ENCODE peak calls at places on chromosomes 13 and 19, in five cellular contexts. One of them, this sample, is unnamed.

GRCh38 chr19:9792191-9793050 is 23.9 kb upstream of the ZNF846 start:
- DNase-seq in iPS DF 19.7: peak; percentile 76
- DNase-seq in activated gamma-delta T cell treated with Interleukin-2 at 50 U/mL for 16 hours: peak; percentile 94
- DNase-seq in EL: peak; percentile 91
- DNase-seq in ureter: peak; percentile 96
- DNase-seq in this sample: peak; percentile 94

GRCh38 chr13:73090116-73090811 is 31.5 kb downstream of the KLF5 start:
- DNase-seq in activated gamma-delta T cell treated with Interleukin-2 at 50 U/mL for 16 hours: no peak
- DNase-seq in iPS DF 19.7: peak; percentile 72
- DNase-seq in ureter: no peak
- DNase-seq in EL: peak; percentile 88
- DNase-seq in this sample: peak; percentile 59

GRCh38 chr19:51542699-51543098 is 11.2 kb upstream of the SIGLEC6 start:
- DNase-seq in EL: no peak
- DNase-seq in ureter: no peak
- DNase-seq in activated gamma-delta T cell treated with Interleukin-2 at 50 U/mL for 16 hours: no peak
- DNase-seq in iPS DF 19.7: no peak
- DNase-seq in this sample: no peak

GRCh38 chr13:107450931-107451330 is 764.4 kb downstream of the LIG4 start:
- DNase-seq in ureter: peak; percentile 44
- DNase-seq in EL: peak; percentile 12
- DNase-seq in activated gamma-delta T cell treated with Interleukin-2 at 50 U/mL for 16 hours: no peak
- DNase-seq in iPS DF 19.7: no peak
- DNase-seq in this sample: no peak

GRCh38 chr13:93080587-93080986 is 146.0 kb upstream of the GPC6 start:
- DNase-seq in activated gamma-delta T cell treated with Interleukin-2 at 50 U/mL for 16 hours: no peak
- DNase-seq in EL: peak; percentile 8
- DNase-seq in ureter: no peak
- DNase-seq in iPS DF 19.7: no peak
- DNase-seq in this sample: no peak

GRCh38 chr13:42277618-42278276 is 5.8 kb downstream of the AKAP11 start:
- DNase-seq in ureter: no peak
- DNase-seq in activated gamma-delta T cell treated with Interleukin-2 at 50 U/mL for 16 hours: no peak
- DNase-seq in iPS DF 19.7: no peak
- DNase-seq in EL: no peak
- DNase-seq in this sample: no peak

GRCh38 chr13:37534181-37534580 is 64.4 kb downstream of the POSTN start:
- DNase-seq in activated gamma-delta T cell treated with Interleukin-2 at 50 U/mL for 16 hours: no peak
- DNase-seq in ureter: no peak
- DNase-seq in iPS DF 19.7: no peak
- DNase-seq in EL: peak; percentile 60
- DNase-seq in this sample: no peak

GRCh38 chr19:33819875-33820781 is 23.5 kb downstream of the KCTD15 start:
- DNase-seq in iPS DF 19.7: no peak
- DNase-seq in EL: peak; percentile 76
- DNase-seq in activated gamma-delta T cell treated with Interleukin-2 at 50 U/mL for 16 hours: peak; percentile 13
- DNase-seq in ureter: peak; percentile 91
- DNase-seq in this sample: no peak

GRCh38 chr19:12983561-12984142 is 11.6 kb upstream of the NFIX start:
- DNase-seq in EL: peak; percentile 71
- DNase-seq in iPS DF 19.7: no peak
- DNase-seq in activated gamma-delta T cell treated with Interleukin-2 at 50 U/mL for 16 hours: peak; percentile 78
- DNase-seq in ureter: peak; percentile 78
- DNase-seq in this sample: peak; percentile 33

GRCh38 chr19:33238750-33239149 is 13.1 kb upstream of the SLC7A10 start:
- DNase-seq in iPS DF 19.7: no peak
- DNase-seq in activated gamma-delta T cell treated with Interleukin-2 at 50 U/mL for 16 hours: no peak
- DNase-seq in EL: no peak
- DNase-seq in ureter: no peak
- DNase-seq in this sample: no peak

GRCh38 chr19:51020988-51021651 is 1.6 kb upstream of the KLK10 start:
- DNase-seq in activated gamma-delta T cell treated with Interleukin-2 at 50 U/mL for 16 hours: no peak
- DNase-seq in ureter: no peak
- DNase-seq in iPS DF 19.7: no peak
- DNase-seq in EL: peak; percentile 46
- DNase-seq in this sample: no peak

GRCh38 chr13:111043575-111043982 is 71.5 kb upstream of the ARHGEF7 start:
- DNase-seq in ureter: no peak
- DNase-seq in activated gamma-delta T cell treated with Interleukin-2 at 50 U/mL for 16 hours: no peak
- DNase-seq in iPS DF 19.7: no peak
- DNase-seq in EL: peak; percentile 60
- DNase-seq in this sample: no peak

GRCh38 chr19:47663911-47664771 is 49.1 kb upstream of the EHD2 start:
- DNase-seq in EL: peak; percentile 97
- DNase-seq in iPS DF 19.7: no peak
- DNase-seq in activated gamma-delta T cell treated with Interleukin-2 at 50 U/mL for 16 hours: no peak
- DNase-seq in ureter: peak; percentile 87
- DNase-seq in this sample: no peak

GRCh38 chr13:51839711-51840110 is 5.3 kb downstream of the TMEM272 start:
- DNase-seq in EL: no peak
- DNase-seq in ureter: no peak
- DNase-seq in activated gamma-delta T cell treated with Interleukin-2 at 50 U/mL for 16 hours: no peak
- DNase-seq in iPS DF 19.7: no peak
- DNase-seq in this sample: no peak

GRCh38 chr13:99237981-99238662 is 20.1 kb downstream of the GPR18 start:
- DNase-seq in EL: no peak
- DNase-seq in activated gamma-delta T cell treated with Interleukin-2 at 50 U/mL for 16 hours: no peak
- DNase-seq in ureter: no peak
- DNase-seq in iPS DF 19.7: no peak
- DNase-seq in this sample: no peak

GRCh38 chr19:21143846-21144245 is 2.0 kb downstream of the ZNF431 start:
- DNase-seq in EL: peak; percentile 8
- DNase-seq in activated gamma-delta T cell treated with Interleukin-2 at 50 U/mL for 16 hours: no peak
- DNase-seq in ureter: no peak
- DNase-seq in iPS DF 19.7: no peak
- DNase-seq in this sample: no peak

GRCh38 chr13:39317284-39317683 is 279.0 kb downstream of the NHLRC3 start:
- DNase-seq in activated gamma-delta T cell treated with Interleukin-2 at 50 U/mL for 16 hours: no peak
- DNase-seq in EL: peak; percentile 24
- DNase-seq in iPS DF 19.7: no peak
- DNase-seq in ureter: no peak
- DNase-seq in this sample: no peak

GRCh38 chr19:4575978-4576933 is 16.8 kb upstream of the SEMA6B start:
- DNase-seq in iPS DF 19.7: no peak
- DNase-seq in activated gamma-delta T cell treated with Interleukin-2 at 50 U/mL for 16 hours: peak; percentile 70
- DNase-seq in ureter: peak; percentile 61
- DNase-seq in EL: peak; percentile 60
- DNase-seq in this sample: no peak

GRCh38 chr19:39797083-39797482 is 18.4 kb downstream of the LEUTX start:
- DNase-seq in activated gamma-delta T cell treated with Interleukin-2 at 50 U/mL for 16 hours: no peak
- DNase-seq in iPS DF 19.7: no peak
- DNase-seq in EL: no peak
- DNase-seq in ureter: no peak
- DNase-seq in this sample: no peak

GRCh38 chr19:33194527-33194883 is 375 bp downstream of the LRP3 start:
- DNase-seq in EL: peak; percentile 11
- DNase-seq in ureter: no peak
- DNase-seq in iPS DF 19.7: no peak
- DNase-seq in activated gamma-delta T cell treated with Interleukin-2 at 50 U/mL for 16 hours: no peak
- DNase-seq in this sample: no peak

GRCh38 chr13:30831515-30831914 is 74.6 kb upstream of the MEDAG start:
- DNase-seq in ureter: no peak
- DNase-seq in iPS DF 19.7: no peak
- DNase-seq in activated gamma-delta T cell treated with Interleukin-2 at 50 U/mL for 16 hours: no peak
- DNase-seq in EL: no peak
- DNase-seq in this sample: no peak

GRCh38 chr13:112917056-112917664 is 51.9 kb upstream of the MCF2L start:
- DNase-seq in EL: no peak
- DNase-seq in activated gamma-delta T cell treated with Interleukin-2 at 50 U/mL for 16 hours: no peak
- DNase-seq in iPS DF 19.7: no peak
- DNase-seq in ureter: no peak
- DNase-seq in this sample: no peak

GRCh38 chr13:40064723-40065122 is 409.3 kb downstream of the COG6 start:
- DNase-seq in EL: peak; percentile 74
- DNase-seq in iPS DF 19.7: no peak
- DNase-seq in activated gamma-delta T cell treated with Interleukin-2 at 50 U/mL for 16 hours: no peak
- DNase-seq in ureter: no peak
- DNase-seq in this sample: no peak

GRCh38 chr13:105048685-105049084 is 1486.8 kb downstream of the EFNB2 start:
- DNase-seq in iPS DF 19.7: no peak
- DNase-seq in activated gamma-delta T cell treated with Interleukin-2 at 50 U/mL for 16 hours: no peak
- DNase-seq in EL: no peak
- DNase-seq in ureter: no peak
- DNase-seq in this sample: no peak

GRCh38 chr13:21688056-21688455 is 17.2 kb downstream of the FGF9 start:
- DNase-seq in EL: no peak
- DNase-seq in iPS DF 19.7: no peak
- DNase-seq in ureter: no peak
- DNase-seq in activated gamma-delta T cell treated with Interleukin-2 at 50 U/mL for 16 hours: no peak
- DNase-seq in this sample: no peak

GRCh38 chr13:93549326-93549855 is 322.8 kb downstream of the GPC6 start:
- DNase-seq in EL: no peak
- DNase-seq in iPS DF 19.7: no peak
- DNase-seq in activated gamma-delta T cell treated with Interleukin-2 at 50 U/mL for 16 hours: no peak
- DNase-seq in ureter: no peak
- DNase-seq in this sample: no peak

GRCh38 chr13:73837147-73837546 is 297.1 kb downstream of the KLF12 start:
- DNase-seq in activated gamma-delta T cell treated with Interleukin-2 at 50 U/mL for 16 hours: no peak
- DNase-seq in EL: no peak
- DNase-seq in ureter: no peak
- DNase-seq in iPS DF 19.7: no peak
- DNase-seq in this sample: no peak

GRCh38 chr19:54074851-54075250 is 6.3 kb downstream of the TARM1 start:
- DNase-seq in ureter: no peak
- DNase-seq in activated gamma-delta T cell treated with Interleukin-2 at 50 U/mL for 16 hours: no peak
- DNase-seq in iPS DF 19.7: no peak
- DNase-seq in EL: no peak
- DNase-seq in this sample: no peak

GRCh38 chr19:56477429-56478338 is 539 bp upstream of the ZNF667 start:
- DNase-seq in ureter: peak; percentile 92
- DNase-seq in iPS DF 19.7: peak; percentile 80
- DNase-seq in EL: peak; percentile 92
- DNase-seq in activated gamma-delta T cell treated with Interleukin-2 at 50 U/mL for 16 hours: peak; percentile 65
- DNase-seq in this sample: peak; percentile 75

GRCh38 chr19:35090160-35090794 is 25.3 kb upstream of the FXYD3 start:
- DNase-seq in activated gamma-delta T cell treated with Interleukin-2 at 50 U/mL for 16 hours: peak; percentile 32
- DNase-seq in EL: peak; percentile 69
- DNase-seq in iPS DF 19.7: peak; percentile 47
- DNase-seq in ureter: peak; percentile 62
- DNase-seq in this sample: no peak

GRCh38 chr13:107554355-107554905 is 660.9 kb downstream of the LIG4 start:
- DNase-seq in iPS DF 19.7: no peak
- DNase-seq in EL: no peak
- DNase-seq in activated gamma-delta T cell treated with Interleukin-2 at 50 U/mL for 16 hours: no peak
- DNase-seq in ureter: no peak
- DNase-seq in this sample: no peak

GRCh38 chr13:34076319-34076718 is 258.4 kb downstream of the RFC3 start:
- DNase-seq in EL: peak; percentile 34
- DNase-seq in iPS DF 19.7: no peak
- DNase-seq in activated gamma-delta T cell treated with Interleukin-2 at 50 U/mL for 16 hours: no peak
- DNase-seq in ureter: no peak
- DNase-seq in this sample: no peak

GRCh38 chr19:10912619-10913018 is 15.8 kb downstream of the YIPF2 start:
- DNase-seq in EL: no peak
- DNase-seq in iPS DF 19.7: no peak
- DNase-seq in ureter: no peak
- DNase-seq in activated gamma-delta T cell treated with Interleukin-2 at 50 U/mL for 16 hours: no peak
- DNase-seq in this sample: no peak

GRCh38 chr19:12913011-12913561 is 6.0 kb downstream of the SYCE2 start:
- DNase-seq in ureter: peak; percentile 80
- DNase-seq in activated gamma-delta T cell treated with Interleukin-2 at 50 U/mL for 16 hours: no peak
- DNase-seq in iPS DF 19.7: no peak
- DNase-seq in EL: peak; percentile 28
- DNase-seq in this sample: peak; percentile 33

This sample was measured in NT2/D1.